ENCODE peak calls at places on chromosomes 2 and 18, in nine cellular contexts. J is KBM-7; M is D341Med; Z is neural crest cell; X is endothelial cell of umbilical vein; H is HCEC 1CT; Q is activated effector memory CD4-positive, alpha-beta T cell treated with Interleukin-2 at 50 U/mL for 16 hours; A is MV-4-11; C is NCI-H1092 treated with DMSO at 0.1 percent for 48 hours. G is an unnamed sample.

GRCh38 chr18:46294325-46294724 is 190.1 kb downstream of the HAUS1 start:
- DNase-seq in M (no peak), X (no peak), J (no peak), C (no peak), A (peak), H (no peak), Q (no peak), Z (no peak), G (no peak)

GRCh38 chr18:24754572-24754971 is 294.1 kb downstream of the HRH4 start:
- DNase-seq in M (no peak), H (no peak), A (no peak), C (no peak), Q (no peak), X (no peak), Z (no peak), J (no peak), G (no peak)

GRCh38 chr18:70289351-70290330 is 796 bp downstream of the SOCS6 start:
- DNase-seq in Z (peak), J (peak), Q (no peak), H (peak), X (peak), M (peak), C (peak), A (no peak), G (peak)

GRCh38 chr2:188318161-188318749 is 26.6 kb downstream of the GULP1 start:
- DNase-seq in Q (no peak), H (peak), M (no peak), Z (no peak), J (no peak), C (no peak), A (no peak), X (peak), G (no peak)

GRCh38 chr18:9380571-9381390 is 46.2 kb downstream of the TWSG1 start:
- DNase-seq in C (peak), A (no peak), J (no peak), H (peak), Z (no peak), X (no peak), Q (no peak), M (peak), G (no peak)

GRCh38 chr2:190470256-190470826 is 62.2 kb downstream of the MFSD6 start:
- DNase-seq in X (no peak), Q (no peak), J (no peak), C (peak), A (no peak), M (no peak), Z (no peak), H (no peak), G (no peak)

GRCh38 chr18:78069784-78070664 is 820.4 kb downstream of the GALR1 start:
- DNase-seq in C (peak), J (no peak), H (no peak), X (no peak), Q (no peak), Z (no peak), M (no peak), A (no peak), G (no peak)

GRCh38 chr2:186460465-186460864 is 25.6 kb upstream of the ZC3H15 start:
- DNase-seq in Z (no peak), M (no peak), H (peak), J (no peak), X (peak), A (peak), Q (no peak), C (no peak), G (no peak)

GRCh38 chr18:42412896-42413295 is 457.9 kb downstream of the PIK3C3 start:
- DNase-seq in Z (no peak), H (no peak), A (no peak), M (no peak), X (no peak), J (no peak), Q (no peak), C (no peak), G (no peak)

GRCh38 chr18:22543764-22544163 is 126.0 kb upstream of the CTAGE1 start:
- DNase-seq in Z (no peak), C (no peak), H (no peak), M (no peak), A (no peak), Q (no peak), J (no peak), X (no peak), G (no peak)

GRCh38 chr2:6372317-6372903 is 493.3 kb downstream of the CMPK2 start:
- DNase-seq in M (no peak), Q (no peak), H (no peak), A (no peak), X (no peak), J (no peak), Z (no peak), C (no peak), G (no peak)

GRCh38 chr2:43225788-43226557 is 433 bp downstream of the ZFP36L2 start:
- DNase-seq in H (peak), A (peak), J (peak), M (peak), X (peak), C (peak), Q (peak), Z (peak), G (peak)

GRCh38 chr2:111154758-111155157 is 34.0 kb downstream of the BCL2L11 start:
- DNase-seq in J (no peak), X (no peak), A (no peak), H (no peak), Z (no peak), Q (no peak), C (no peak), M (no peak), G (no peak)

GRCh38 chr2:15260813-15261212 is 300.3 kb downstream of the NBAS start:
- DNase-seq in Q (no peak), M (no peak), J (no peak), Z (no peak), H (no peak), A (no peak), C (no peak), X (no peak), G (no peak)

GRCh38 chr2:73018188-73018825 is 53.2 kb downstream of the SFXN5 start:
- DNase-seq in Z (no peak), X (no peak), Q (no peak), J (no peak), C (no peak), M (no peak), H (peak), A (no peak), G (no peak)

GRCh38 chr2:240594511-240595380 is 8.2 kb downstream of the CAPN10 start:
- DNase-seq in A (no peak), H (no peak), C (no peak), Q (no peak), J (no peak), M (no peak), Z (no peak), X (no peak), G (no peak)

GRCh38 chr2:15675456-15676195 is 84.0 kb downstream of the DDX1 start:
- DNase-seq in C (no peak), H (no peak), M (no peak), X (no peak), Q (no peak), J (no peak), Z (no peak), A (no peak), G (no peak)

GRCh38 chr18:23049698-23050373 is 85.4 kb upstream of the CABLES1 start:
- DNase-seq in M (no peak), Z (no peak), C (no peak), X (no peak), H (no peak), A (no peak), Q (no peak), J (no peak), G (no peak)

GRCh38 chr18:53909668-53910067 is 314.8 kb downstream of the MBD2 start:
- DNase-seq in A (peak), Z (no peak), H (peak), M (no peak), J (peak), C (no peak), Q (no peak), X (no peak), G (no peak)

GRCh38 chr18:63511285-63511684 is 30.9 kb upstream of the SERPINB12 start:
- DNase-seq in H (peak), Q (no peak), X (peak), C (peak), Z (peak), M (peak), J (no peak), A (peak), G (no peak)

GRCh38 chr2:146814971-146815370 is 1029.9 kb upstream of the ACVR2A start:
- DNase-seq in Z (no peak), Q (no peak), J (no peak), X (no peak), M (no peak), H (no peak), C (no peak), A (no peak), G (no peak)

GRCh38 chr2:109513749-109514588 is 99.8 kb downstream of the SEPTIN10 start:
- DNase-seq in A (peak), J (no peak), X (no peak), Z (no peak), Q (no peak), H (peak), M (no peak), C (no peak), G (no peak)

GRCh38 chr2:70795164-70795995 is 4.9 kb upstream of the FIGLA start:
- DNase-seq in Q (no peak), M (no peak), C (no peak), J (no peak), X (no peak), Z (no peak), A (no peak), H (no peak), G (no peak)

GRCh38 chr2:129801575-129801974 is 177.9 kb upstream of the RAB6C start:
- DNase-seq in J (no peak), X (no peak), C (peak), A (no peak), Q (no peak), M (no peak), Z (no peak), H (no peak), G (no peak)

GRCh38 chr2:12005886-12006681 is 259.7 kb downstream of the LPIN1 start:
- DNase-seq in H (no peak), J (peak), Z (no peak), A (peak), M (no peak), C (peak), Q (peak), X (peak), G (no peak)

GRCh38 chr2:109330056-109330455 is 201.1 kb downstream of the SH3RF3 start:
- DNase-seq in J (no peak), M (no peak), X (no peak), Z (no peak), H (peak), Q (no peak), A (no peak), C (no peak), G (no peak)

GRCh38 chr2:219417374-219417773 is 803 bp upstream of the DES start:
- DNase-seq in A (no peak), M (no peak), X (no peak), Q (no peak), H (no peak), Z (no peak), J (no peak), C (no peak), G (no peak)

GRCh38 chr18:34695300-34695699 is 14.8 kb upstream of the DTNA start:
- DNase-seq in M (no peak), C (peak), J (no peak), H (no peak), Z (no peak), X (no peak), A (no peak), Q (no peak), G (no peak)

GRCh38 chr2:18896106-18896505 is 306.7 kb upstream of the NT5C1B start:
- DNase-seq in Q (no peak), M (no peak), X (no peak), J (no peak), Z (no peak), H (peak), C (no peak), A (no peak), G (no peak)

GRCh38 chr2:56230171-56230570 is 46.4 kb downstream of the CCDC85A start:
- DNase-seq in X (peak), Q (no peak), H (peak), M (no peak), Z (no peak), A (no peak), C (no peak), J (no peak), G (no peak)

GRCh38 chr18:4399929-4400328 is 55.2 kb downstream of the DLGAP1 start:
- DNase-seq in M (no peak), C (no peak), X (no peak), A (no peak), J (no peak), H (no peak), Z (no peak), Q (no peak), G (no peak)

GRCh38 chr2:95760839-95761525 is 169.2 kb downstream of the TRIM43 start:
- DNase-seq in X (no peak), J (no peak), Q (no peak), M (no peak), H (peak), A (peak), C (no peak), Z (no peak), G (no peak)

GRCh38 chr2:70941701-70942100 is 6.0 kb downstream of the ATP6V1B1 start:
- DNase-seq in Q (no peak), H (no peak), J (no peak), M (no peak), A (no peak), C (no peak), X (no peak), Z (no peak), G (no peak)

GRCh38 chr2:215796160-215796559 is 217.2 kb downstream of the MREG start:
- DNase-seq in J (peak), Z (no peak), A (peak), M (no peak), Q (no peak), X (peak), H (peak), C (peak), G (no peak)